ENCODE peak calls at places on chromosomes 6 and 20, in ten cellular contexts. R is mammary epithelial cell, C is colonic mucosa, M is retinal pigment epithelial cell, X is epithelial cell of esophagus, K is tibial artery, S is fibroblast of pulmonary artery, P is AG04450, D is fibroblast of the aortic adventitia, A is HL-60. H is an unnamed sample.

GRCh38 chr6:44254957-44255808 is 2.1 kb downstream of the SLC35B2 start:
- DNase-seq in R (peak; percentile 28), C (no peak), M (no peak), X (no peak), K (no peak), S (no peak), P (no peak), D (no peak), A (no peak), H (no peak)

GRCh38 chr6:20058912-20059311 is 153.4 kb downstream of the MBOAT1 start:
- DNase-seq in R (no peak), C (no peak), M (no peak), X (no peak), K (no peak), S (no peak), P (no peak), D (no peak), A (peak; percentile 76), H (no peak)

GRCh38 chr6:41730531-41731436 is 4.6 kb downstream of the TFEB start:
- DNase-seq in R (no peak), C (no peak), M (no peak), X (no peak), K (no peak), S (no peak), P (no peak), D (no peak), A (no peak), H (no peak)

GRCh38 chr6:45741437-45742166 is 274.1 kb downstream of the CLIC5 start:
- DNase-seq in R (no peak), C (no peak), M (no peak), X (no peak), K (no peak), S (peak; percentile 22), P (peak; percentile 44), D (peak; percentile 77), A (peak; percentile 86), H (no peak)

GRCh38 chr6:134106702-134107101 is 54.3 kb upstream of the SLC2A12 start:
- DNase-seq in R (no peak), C (no peak), M (no peak), X (no peak), K (no peak), S (no peak), P (no peak), D (no peak), A (no peak), H (no peak)

GRCh38 chr6:22313796-22314195 is 17.0 kb upstream of the PRL start:
- DNase-seq in R (no peak), C (no peak), M (no peak), X (no peak), K (no peak), S (peak; percentile 39), P (no peak), D (peak; percentile 12), A (no peak), H (no peak)

GRCh38 chr6:157561037-157561790 is 180.2 kb downstream of the ZDHHC14 start:
- DNase-seq in R (no peak), C (no peak), M (no peak), X (no peak), K (peak; percentile 28), S (no peak), P (no peak), D (no peak), A (no peak), H (no peak)

GRCh38 chr20:43915209-43916072 is 789 bp downstream of the TOX2 start:
- DNase-seq in R (no peak), C (peak; percentile 52), M (no peak), X (peak; percentile 14), K (peak; percentile 63), S (peak; percentile 33), P (no peak), D (peak; percentile 39), A (no peak), H (peak; percentile 57)

GRCh38 chr6:31441368-31442267 is 38.2 kb downstream of the MICA start:
- DNase-seq in R (peak; percentile 32), C (peak; percentile 90), M (no peak), X (peak; percentile 51), K (peak; percentile 88), S (peak; percentile 62), P (peak; percentile 27), D (peak; percentile 60), A (peak; percentile 77), H (peak; percentile 91)

GRCh38 chr6:20693466-20694063 is 159.3 kb downstream of the CDKAL1 start:
- DNase-seq in R (peak; percentile 52), C (no peak), M (no peak), X (peak; percentile 47), K (no peak), S (no peak), P (no peak), D (peak; percentile 24), A (no peak), H (no peak)

GRCh38 chr6:150281767-150282166 is 87.0 kb upstream of the IYD start:
- DNase-seq in R (no peak), C (no peak), M (no peak), X (no peak), K (no peak), S (no peak), P (no peak), D (no peak), A (no peak), H (no peak)

GRCh38 chr6:31144296-31144969 is 5.6 kb upstream of the PSORS1C2 start:
- DNase-seq in R (no peak), C (peak; percentile 86), M (no peak), X (no peak), K (no peak), S (no peak), P (no peak), D (no peak), A (no peak), H (no peak)

GRCh38 chr6:134402372-134402984 is 84.6 kb upstream of the SGK1 start:
- DNase-seq in R (no peak), C (no peak), M (no peak), X (no peak), K (no peak), S (no peak), P (no peak), D (no peak), A (no peak), H (no peak)

GRCh38 chr6:56370127-56370540 is 122.8 kb upstream of the COL21A1 start:
- DNase-seq in R (peak; percentile 84), C (peak; percentile 67), M (no peak), X (peak; percentile 94), K (peak; percentile 86), S (peak; percentile 56), P (no peak), D (peak; percentile 80), A (no peak), H (peak; percentile 67)

DNA sequence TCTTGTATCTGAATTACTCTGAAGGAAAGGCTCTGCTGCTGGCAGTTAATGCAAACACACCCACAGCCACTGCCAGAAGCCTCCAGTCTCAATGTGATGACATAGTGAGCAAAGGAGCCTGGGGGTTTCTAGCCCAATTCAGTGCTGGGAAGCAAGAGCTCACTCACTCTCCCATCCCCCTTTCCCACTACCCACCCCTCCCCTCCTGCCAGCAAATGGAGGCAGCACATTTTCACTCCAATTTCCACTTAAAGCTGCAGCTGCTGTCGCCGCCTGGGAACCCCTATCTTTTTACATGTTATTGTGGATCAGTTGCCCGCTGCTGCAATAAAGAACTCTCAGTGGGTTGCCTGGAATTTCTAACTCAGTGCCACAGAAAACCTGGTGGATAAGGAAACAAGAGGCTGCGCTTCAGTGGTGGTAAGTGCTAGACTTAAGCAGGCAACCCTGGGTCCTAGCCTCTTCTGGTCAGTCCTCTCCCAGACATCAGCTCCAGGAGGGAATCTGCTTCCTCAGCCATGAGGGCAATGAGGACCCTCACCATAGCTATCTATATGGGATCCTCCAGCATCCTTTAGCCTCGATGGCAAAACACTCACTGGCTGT is 490.6 kb upstream of the SULF2 start:
- DNase-seq in R (no peak), C (no peak), M (no peak), X (peak; percentile 10), K (no peak), S (no peak), P (no peak), D (no peak), A (no peak), H (no peak)
- H3K4me3 ChIP-seq in R (no peak overlapping the region), C (no peak overlapping the region), M (no peak overlapping the region), X (no peak overlapping the region), K (no peak overlapping the region), S (no peak overlapping the region), P (no peak overlapping the region), D (no peak overlapping the region), A (no peak overlapping the region), H (no peak overlapping the region)

DNA sequence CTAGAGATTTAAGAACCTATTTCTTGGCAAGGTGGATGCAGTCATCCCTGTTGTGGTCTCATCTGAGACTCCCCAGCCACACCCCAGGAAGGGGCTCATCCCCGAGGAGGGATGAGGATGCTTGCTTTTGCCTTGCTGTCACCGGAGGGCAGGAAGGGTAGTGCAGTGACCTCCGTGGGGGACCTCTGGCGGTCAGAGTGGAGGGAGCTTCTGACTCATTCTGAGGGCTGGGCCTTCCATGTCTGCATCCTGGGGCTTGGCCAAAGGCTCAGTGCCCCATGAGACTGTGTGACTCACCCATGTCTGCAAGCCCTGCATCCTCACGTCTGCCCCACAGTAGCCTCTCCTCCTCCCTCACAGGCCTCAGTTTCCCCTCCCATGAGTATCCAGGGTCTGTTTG is 38.7 kb downstream of the UQCC2 start:
- DNase-seq in R (peak; percentile 88), C (peak; percentile 38), M (peak; percentile 87), X (peak; percentile 88), K (peak; percentile 96), S (peak; percentile 96), P (peak; percentile 78), D (peak; percentile 96), A (peak; percentile 41), H (no peak)
- TF ChIP-seq CTCF in R (peak; percentile 59), C (no peak), M (peak; percentile 69), X (peak; percentile 52), K (peak; percentile 79), S (peak; percentile 73), P (peak; percentile 70), D (peak; percentile 71), A (peak; percentile 23), H (no peak)

DNA sequence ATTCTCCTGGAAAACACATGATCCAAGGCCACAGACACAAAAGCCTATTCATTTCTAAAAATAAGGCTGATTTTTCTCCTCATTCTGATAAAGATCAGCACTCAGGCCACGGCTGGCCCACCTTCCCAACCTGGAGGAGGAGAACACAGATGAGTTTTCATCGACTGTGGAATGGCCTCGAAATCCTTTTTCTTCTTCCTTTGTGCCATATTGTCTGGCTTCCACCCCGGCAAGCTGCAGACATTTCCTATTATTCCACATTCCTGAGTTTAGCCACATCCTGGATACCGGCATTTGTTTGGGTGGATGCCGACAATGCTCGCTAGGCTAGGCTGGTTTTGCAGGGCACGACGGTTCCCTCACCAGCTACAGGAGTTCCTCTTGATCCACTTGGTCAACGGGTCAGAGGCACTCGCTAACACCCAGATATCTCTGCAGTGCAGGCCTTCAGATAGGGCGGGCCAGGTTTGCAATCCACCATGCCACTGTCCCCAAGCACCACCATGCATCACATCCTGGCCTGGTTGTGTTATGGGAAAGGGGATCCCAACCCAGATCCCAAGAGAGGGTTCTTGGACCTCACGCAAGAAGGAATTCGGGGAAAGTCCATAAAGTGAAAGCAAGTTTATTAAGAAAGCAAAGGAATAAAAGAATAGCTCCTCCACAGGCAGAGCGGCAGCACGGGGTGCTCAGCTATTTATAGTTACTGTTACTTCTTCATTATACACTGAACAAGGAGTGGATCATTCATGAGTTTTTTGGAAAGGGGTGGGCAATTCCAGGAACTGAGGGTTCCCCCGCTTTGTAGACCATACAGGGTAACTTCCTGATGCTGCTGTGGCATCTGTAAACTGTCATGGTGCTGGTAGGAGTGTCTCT is 4.2 kb upstream of the CTSZ start:
- DNase-seq in R (peak; percentile 80), C (no peak), M (peak; percentile 74), X (peak; percentile 78), K (peak; percentile 68), S (peak; percentile 93), P (peak; percentile 23), D (peak; percentile 70), A (no peak), H (peak; percentile 49)
- H3K4me3 ChIP-seq in R (no peak overlapping the region), C (no peak overlapping the region), M (no peak overlapping the region), X (no peak overlapping the region), K (peak overlapping the region; percentile 4), S (no peak overlapping the region), P (no peak overlapping the region), D (no peak overlapping the region), A (no peak overlapping the region), H (no peak overlapping the region)

GRCh38 chr6:117307655-117308054 is 42.3 kb downstream of the VGLL2 start:
- DNase-seq in R (no peak), C (no peak), M (no peak), X (no peak), K (no peak), S (no peak), P (no peak), D (no peak), A (no peak), H (no peak)
- TF ChIP-seq CTCF in R (no peak), C (no peak), M (no peak), X (no peak), K (no peak), S (no peak), P (no peak), D (no peak), A (no peak), H (no peak)

H was measured in pancreas.